ENCODE peak calls at places on chromosomes 6 and 20, in four cellular contexts. J is NCI-H1092 treated with DMSO at 0.1 percent for 48 hours, L is fibroblast of lung, M is GM10248. C is an unnamed sample.

GRCh38 chr6:63571382-63571882 is 848 bp upstream of the LOC128125822 start:
- DNase-seq in J (no peak), L (no peak), M (no peak), C (no peak)

GRCh38 chr20:46400253-46400652 is 6.2 kb downstream of the ELMO2 start:
- DNase-seq in J (no peak), L (peak; percentile 74), M (no peak), C (peak; percentile 80)

GRCh38 chr20:43949741-43950618 is 35.3 kb downstream of the TOX2 start:
- DNase-seq in J (no peak), L (peak; percentile 35), M (peak; percentile 69), C (no peak)

GRCh38 chr6:35185302-35185681 is 28.5 kb upstream of the SCUBE3 start:
- DNase-seq in J (no peak), L (peak; percentile 65), M (no peak), C (peak; percentile 51)

GRCh38 chr6:39209360-39209811 is 19.9 kb downstream of the KCNK5 start:
- DNase-seq in J (no peak), L (no peak), M (no peak), C (no peak)

GRCh38 chr20:17645546-17646208 is 36.4 kb downstream of the RRBP1 start:
- DNase-seq in J (peak; percentile 52), L (no peak), M (no peak), C (no peak)

GRCh38 chr6:75376347-75377024 is 91.9 kb upstream of the TMEM30A start:
- DNase-seq in J (no peak), L (peak; percentile 53), M (no peak), C (peak; percentile 60)

GRCh38 chr6:33589723-33590530 is 9.9 kb upstream of the BAK1 start:
- DNase-seq in J (peak; percentile 47), L (peak; percentile 91), M (peak; percentile 77), C (peak; percentile 92)

GRCh38 chr6:153032255-153032882 is 29.9 kb upstream of the MTRF1L start:
- DNase-seq in J (peak; percentile 25), L (peak; percentile 67), M (no peak), C (peak; percentile 81)

GRCh38 chr20:51884561-51884960 is 82.2 kb upstream of the SALL4 start:
- DNase-seq in J (no peak), L (peak; percentile 74), M (no peak), C (peak; percentile 10)

C was measured in IMR-90.